ENCODE peak calls at places on chromosomes 7 and 10, in six cellular contexts. A is neural progenitor cell, X is endothelial cell of umbilical vein, R is fibroblast of mammary gland, I is PC-9, M is A549. T is an unnamed sample.

GRCh38 chr7:132345730-132346129 is 230.5 kb downstream of the PLXNA4 start:
- DNase-seq in A (no peak), X (no peak), R (no peak), I (no peak), M (no peak), T (no peak)

GRCh38 chr7:116177009-116177408 is 33.3 kb upstream of the TES start:
- DNase-seq in A (no peak), X (no peak), R (peak), I (peak), M (peak), T (peak)

GRCh38 chr10:95374597-95375209 is 83.9 kb upstream of the PDLIM1 start:
- DNase-seq in A (peak), X (peak), R (peak), I (peak), M (peak), T (no peak)

GRCh38 chr7:131745645-131746248 is 189.3 kb upstream of the PODXL start:
- DNase-seq in A (peak), X (peak), R (peak), I (peak), M (peak), T (no peak)

GRCh38 chr7:130695840-130696239 is 9.5 kb upstream of the TSGA13 start:
- DNase-seq in A (peak), X (peak), R (peak), I (peak), M (peak), T (no peak)

GRCh38 chr7:29385214-29385613 is 178.4 kb upstream of the PRR15 start:
- DNase-seq in A (no peak), X (no peak), R (no peak), I (no peak), M (no peak), T (no peak)

GRCh38 chr7:151243411-151244155 is 4.9 kb downstream of the SMARCD3 start:
- DNase-seq in A (peak), X (no peak), R (no peak), I (no peak), M (no peak), T (no peak)

GRCh38 chr7:1053002-1053411 is 8.7 kb downstream of the GPR146 start:
- DNase-seq in A (peak), X (peak), R (no peak), I (no peak), M (no peak), T (no peak)

GRCh38 chr10:70561051-70561450 is 41.5 kb downstream of the PRF1 start:
- DNase-seq in A (no peak), X (no peak), R (peak), I (no peak), M (no peak), T (no peak)

GRCh38 chr10:118751272-118751671 is 3.5 kb downstream of the CACUL1 start:
- DNase-seq in A (no peak), X (no peak), R (no peak), I (no peak), M (no peak), T (no peak)

GRCh38 chr7:7793249-7793648 is 74.8 kb upstream of the RPA3 start:
- DNase-seq in A (no peak), X (no peak), R (no peak), I (no peak), M (no peak), T (no peak)

GRCh38 chr7:31027161-31027965 is 24.7 kb upstream of the ADCYAP1R1 start:
- DNase-seq in A (peak), X (no peak), R (peak), I (no peak), M (no peak), T (no peak)

GRCh38 chr7:133419036-133419435 is 166.2 kb downstream of the EXOC4 start:
- DNase-seq in A (no peak), X (no peak), R (peak), I (no peak), M (no peak), T (no peak)

GRCh38 chr7:109256762-109257560 is 687.3 kb downstream of the DNAJB9 start:
- DNase-seq in A (no peak), X (no peak), R (no peak), I (no peak), M (no peak), T (no peak)

GRCh38 chr10:28926932-28927331 is 249.6 kb downstream of the BAMBI start:
- DNase-seq in A (no peak), X (no peak), R (no peak), I (no peak), M (no peak), T (no peak)

GRCh38 chr7:45670227-45670626 is 96.1 kb downstream of the ADCY1 start:
- DNase-seq in A (no peak), X (no peak), R (no peak), I (no peak), M (no peak), T (no peak)

GRCh38 chr10:114876602-114877300 is 55.2 kb downstream of the FHIP2A start:
- DNase-seq in A (peak), X (peak), R (peak), I (peak), M (peak), T (no peak)

GRCh38 chr7:26141077-26141476 is 10.9 kb upstream of the NFE2L3 start:
- DNase-seq in A (no peak), X (no peak), R (no peak), I (no peak), M (no peak), T (no peak)

GRCh38 chr7:69739906-69740545 is 141.8 kb downstream of the AUTS2 start:
- DNase-seq in A (peak), X (no peak), R (peak), I (no peak), M (no peak), T (no peak)

GRCh38 chr10:124744688-124745055 is 494 bp upstream of the FAM53B start:
- DNase-seq in A (no peak), X (peak), R (peak), I (no peak), M (peak), T (no peak)

GRCh38 chr10:132519382-132520146 is 18.0 kb upstream of the INPP5A start:
- DNase-seq in A (no peak), X (no peak), R (no peak), I (no peak), M (no peak), T (no peak)

GRCh38 chr7:99557940-99558305 is 519 bp upstream of the ZNF655 start:
- DNase-seq in A (no peak), X (no peak), R (no peak), I (no peak), M (no peak), T (no peak)

GRCh38 chr7:17437586-17437985 is 139.1 kb downstream of the AHR start:
- DNase-seq in A (no peak), X (peak), R (no peak), I (no peak), M (no peak), T (no peak)

GRCh38 chr7:122528879-122529481 is 169.9 kb downstream of the RNF133 start:
- DNase-seq in A (peak), X (peak), R (peak), I (no peak), M (peak), T (no peak)

GRCh38 chr10:63266337-63267327 is 133.5 kb downstream of the NRBF2 start:
- DNase-seq in A (peak), X (peak), R (no peak), I (no peak), M (no peak), T (no peak)

GRCh38 chr10:85642421-85643170 is 724.0 kb downstream of the GRID1 start:
- DNase-seq in A (no peak), X (peak), R (peak), I (peak), M (peak), T (peak)

GRCh38 chr10:52927678-52928077 is 155.1 kb upstream of the MBL2 start:
- DNase-seq in A (no peak), X (no peak), R (no peak), I (no peak), M (no peak), T (no peak)

GRCh38 chr7:137953692-137954470 is 48.0 kb downstream of the CREB3L2 start:
- DNase-seq in A (peak), X (peak), R (peak), I (peak), M (peak), T (no peak)

GRCh38 chr10:119270893-119271361 is 63.6 kb downstream of the GRK5 start:
- DNase-seq in A (no peak), X (no peak), R (no peak), I (peak), M (peak), T (no peak)

GRCh38 chr10:131998845-131999681 is 17.3 kb upstream of the BNIP3 start:
- DNase-seq in A (no peak), X (no peak), R (no peak), I (no peak), M (no peak), T (no peak)

GRCh38 chr10:130046591-130046990 is 64.0 kb downstream of the C10orf143 start:
- DNase-seq in A (no peak), X (no peak), R (no peak), I (no peak), M (no peak), T (no peak)

GRCh38 chr10:125008689-125009579 is 67.0 kb downstream of the ZRANB1 start:
- DNase-seq in A (peak), X (no peak), R (no peak), I (no peak), M (no peak), T (no peak)

GRCh38 chr10:46553238-46554049 is 3.0 kb downstream of the GPRIN2 start:
- DNase-seq in A (no peak), X (no peak), R (no peak), I (no peak), M (no peak), T (no peak)

GRCh38 chr10:24707445-24707844 is 16.2 kb downstream of the ARHGAP21 start:
- DNase-seq in A (no peak), X (no peak), R (peak), I (no peak), M (no peak), T (no peak)

GRCh38 chr10:102669206-102670064 is 25.2 kb downstream of the TRIM8 start:
- DNase-seq in A (peak), X (no peak), R (peak), I (peak), M (peak), T (no peak)
- TF ChIP-seq CTCF in A (peak), X (peak), R (peak), I (peak), M (peak), T (peak)

GRCh38 chr7:6446977-6447588 is 671 bp downstream of the DAGLB start:
- DNase-seq in A (peak), X (peak), R (peak), I (peak), M (peak), T (peak)
- H3K4me3 ChIP-seq in A (peak), X (peak), R (peak), I (peak), M (peak), T (peak)

GRCh38 chr7:48416327-48416908 is 245.2 kb downstream of the ABCA13 start:
- DNase-seq in A (no peak), X (no peak), R (no peak), I (no peak), M (peak), T (no peak)

GRCh38 chr7:48414005-48414732 is 242.9 kb downstream of the ABCA13 start:
- DNase-seq in A (no peak), X (no peak), R (no peak), I (no peak), M (no peak), T (no peak)

GRCh38 chr7:48411619-48412018 is 240.4 kb downstream of the ABCA13 start:
- DNase-seq in A (no peak), X (no peak), R (no peak), I (no peak), M (no peak), T (no peak)
- TF ChIP-seq CTCF in A (no peak), X (no peak), R (no peak), I (no peak), M (no peak), T (no peak)

GRCh38 chr10:30581779-30582380 is 47.7 kb downstream of the LYZL2 start:
- DNase-seq in A (peak), X (peak), R (peak), I (peak), M (peak), T (no peak)

GRCh38 chr10:30587522-30588031 is 42.0 kb downstream of the LYZL2 start:
- DNase-seq in A (no peak), X (no peak), R (no peak), I (no peak), M (no peak), T (no peak)

GRCh38 chr10:30586828-30587227 is 42.7 kb downstream of the LYZL2 start:
- DNase-seq in A (no peak), X (no peak), R (no peak), I (no peak), M (no peak), T (no peak)

GRCh38 chr10:30580241-30580640 is 49.3 kb downstream of the LYZL2 start:
- DNase-seq in A (no peak), X (no peak), R (no peak), I (no peak), M (no peak), T (no peak)

DNA sequence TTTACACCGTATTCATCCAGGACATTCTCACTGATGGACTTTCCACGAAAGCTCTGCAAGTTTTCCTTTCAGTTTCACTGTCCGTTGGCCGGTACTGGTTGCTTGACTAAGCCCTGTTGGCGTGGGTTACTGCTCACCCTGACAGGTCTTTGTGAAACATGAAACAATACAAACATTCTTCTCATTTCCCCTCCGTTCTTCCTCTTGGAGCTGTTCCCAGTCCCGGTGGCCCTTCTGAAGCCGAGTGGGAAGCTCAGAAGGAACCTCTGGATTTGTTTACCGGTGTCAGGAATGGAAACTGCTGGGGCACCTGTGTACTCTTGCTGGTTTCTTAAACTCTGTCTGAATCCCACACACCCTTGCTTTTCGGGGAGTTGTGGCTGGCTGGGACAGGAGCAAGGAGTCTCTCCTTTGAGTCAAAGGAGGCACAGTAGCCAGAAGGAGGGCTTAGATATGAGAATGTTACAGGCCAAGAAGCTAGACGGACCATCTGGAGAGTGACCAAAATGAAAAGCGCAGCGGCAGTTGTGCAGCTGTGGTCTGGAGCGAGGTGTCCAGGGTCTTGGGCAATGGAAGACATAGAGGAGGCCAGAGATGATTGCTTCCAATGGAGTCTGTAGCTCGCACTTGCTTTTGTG is 45.7 kb downstream of the LYZL2 start:
- DNase-seq in A (no peak), X (peak), R (peak), I (peak), M (peak), T (no peak)
- H3K4me3 ChIP-seq in A (no peak), X (peak), R (peak), I (peak), M (peak), T (peak)

GRCh38 chr10:78655941-78656340 is 412.8 kb upstream of the ZMIZ1 start:
- DNase-seq in A (no peak), X (no peak), R (peak), I (no peak), M (no peak), T (no peak)
- TF ChIP-seq CTCF in A (no peak), X (no peak), R (no peak), I (no peak), M (no peak), T (no peak)

GRCh38 chr10:97320480-97321031 is 1.5 kb downstream of the FRAT1 start:
- DNase-seq in A (no peak), X (no peak), R (no peak), I (no peak), M (no peak), T (no peak)
- H3K4me3 ChIP-seq in A (peak), X (peak), R (peak), I (peak), M (peak), T (peak)

DNA sequence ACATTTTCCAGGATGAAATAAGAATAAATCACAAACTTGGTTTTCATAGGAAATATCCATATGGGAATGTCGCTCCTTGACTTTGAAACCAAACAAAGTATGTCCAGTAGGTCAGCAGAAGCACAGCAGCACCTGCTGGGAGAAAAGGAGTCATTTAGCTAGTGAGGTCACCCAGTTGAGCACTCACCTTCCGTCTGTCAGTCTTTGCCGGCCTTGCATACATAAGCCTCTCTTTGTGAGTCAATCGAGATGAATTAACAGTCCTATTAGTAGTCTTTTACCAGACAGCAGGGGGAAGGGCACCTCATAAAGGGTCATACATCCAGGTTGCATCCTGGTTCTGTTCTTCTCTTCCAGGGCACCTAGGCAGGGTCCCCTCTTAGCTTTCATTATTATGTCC is 232.5 kb upstream of the FZD1 start:
- DNase-seq in A (no peak), X (no peak), R (no peak), I (no peak), M (no peak), T (no peak)
- TF ChIP-seq CTCF in A (no peak), X (no peak), R (no peak), I (no peak), M (no peak), T (no peak)

GRCh38 chr7:71131256-71131752 is 640 bp upstream of the GALNT17 start:
- DNase-seq in A (peak), X (no peak), R (no peak), I (no peak), M (no peak), T (no peak)
- H3K4me3 ChIP-seq in A (peak), X (no peak), R (no peak), I (no peak), M (peak), T (peak)

DNA sequence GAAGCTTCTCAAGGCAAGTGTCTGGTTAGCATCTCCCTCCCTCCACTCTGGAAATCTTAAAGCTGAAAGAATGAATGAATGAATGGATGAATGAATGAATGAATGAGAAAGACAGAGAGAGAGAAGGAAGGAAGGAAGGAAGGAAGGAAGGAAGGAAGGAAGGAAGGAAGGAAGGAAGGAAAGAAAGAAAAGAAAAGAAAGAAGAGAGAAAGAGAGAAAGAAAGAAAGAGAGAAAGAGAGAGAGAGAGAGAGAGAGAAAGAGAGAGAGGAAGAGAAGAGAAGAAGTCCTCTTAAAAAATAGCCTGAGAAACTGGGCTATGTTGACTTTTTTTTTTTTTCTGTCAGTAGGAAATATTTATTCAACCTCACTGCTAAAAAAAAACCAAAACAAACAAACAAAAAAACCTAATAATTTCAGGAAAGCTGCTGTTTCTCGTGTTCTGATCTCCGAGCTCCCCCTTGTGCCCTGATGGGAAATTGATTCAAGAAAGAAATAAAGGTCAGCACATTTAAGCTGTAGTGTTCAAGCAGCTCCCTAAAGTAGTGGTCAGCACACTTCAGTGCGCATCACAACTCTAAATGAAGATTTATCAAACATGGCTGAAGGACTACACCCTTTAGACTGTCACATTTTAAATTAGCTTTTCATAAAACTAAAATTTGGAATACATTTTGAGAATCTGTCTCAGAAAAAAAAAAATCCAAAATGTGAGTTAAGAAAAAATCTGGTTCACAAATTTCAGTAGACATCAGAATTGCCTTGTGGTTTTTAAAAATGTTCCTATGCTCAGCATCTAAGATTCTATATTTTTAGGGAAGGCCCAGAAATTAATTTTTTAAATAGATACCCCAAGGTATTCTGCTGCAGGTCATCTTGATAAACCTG is 154.3 kb downstream of the ELAPOR2 start:
- DNase-seq in A (peak), X (peak), R (peak), I (peak), M (peak), T (no peak)
- TF ChIP-seq CTCF in A (peak), X (peak), R (peak), I (peak), M (peak), T (peak)

T was measured in AG04449.